ENCODE peak calls at places on chromosomes 7 and 10, in ten cellular contexts. One of them, this sample, is unnamed. For H3K36me3, the result is how much of the 10 kb centered on the place peaks cover.

GRCh38 chr10:96496281-96496925 is 17.3 kb downstream of the TLL2 start:
- DNase-seq in psoas muscle: no peak
- DNase-seq in OCI-LY7: no peak
- DNase-seq in right lobe of liver: no peak
- DNase-seq in CD8-positive, alpha-beta T cell: no peak
- DNase-seq in Karpas-422: peak
- DNase-seq in IMR-90: peak
- DNase-seq in MM.1S: no peak
- DNase-seq in mammary epithelial cell: no peak
- DNase-seq in neural progenitor cell: peak
- DNase-seq in this sample: no peak

GRCh38 chr7:142807855-142808460 is 37.2 kb downstream of the PRSS2 start:
- DNase-seq in Karpas-422: no peak
- DNase-seq in mammary epithelial cell: no peak
- DNase-seq in right lobe of liver: no peak
- DNase-seq in OCI-LY7: peak
- DNase-seq in neural progenitor cell: no peak
- DNase-seq in IMR-90: peak
- DNase-seq in CD8-positive, alpha-beta T cell: no peak
- DNase-seq in psoas muscle: no peak
- DNase-seq in MM.1S: peak
- DNase-seq in this sample: peak

GRCh38 chr7:141053626-141054025 is 20.2 kb upstream of the TMEM178B start:
- DNase-seq in Karpas-422: no peak
- DNase-seq in OCI-LY7: no peak
- DNase-seq in MM.1S: no peak
- DNase-seq in IMR-90: no peak
- DNase-seq in mammary epithelial cell: no peak
- DNase-seq in neural progenitor cell: no peak
- DNase-seq in right lobe of liver: no peak
- DNase-seq in CD8-positive, alpha-beta T cell: peak
- DNase-seq in psoas muscle: no peak
- DNase-seq in this sample: peak

GRCh38 chr7:47546728-47547494 is 35.0 kb downstream of the TNS3 start:
- DNase-seq in Karpas-422: no peak
- DNase-seq in neural progenitor cell: no peak
- DNase-seq in psoas muscle: no peak
- DNase-seq in CD8-positive, alpha-beta T cell: no peak
- DNase-seq in MM.1S: no peak
- DNase-seq in OCI-LY7: no peak
- DNase-seq in right lobe of liver: no peak
- DNase-seq in IMR-90: no peak
- DNase-seq in mammary epithelial cell: no peak
- DNase-seq in this sample: no peak

GRCh38 chr10:99598781-99599481 is 21.3 kb downstream of the SLC25A28 start:
- DNase-seq in CD8-positive, alpha-beta T cell: no peak
- DNase-seq in MM.1S: no peak
- DNase-seq in mammary epithelial cell: no peak
- DNase-seq in IMR-90: no peak
- DNase-seq in Karpas-422: peak
- DNase-seq in neural progenitor cell: no peak
- DNase-seq in right lobe of liver: no peak
- DNase-seq in OCI-LY7: no peak
- DNase-seq in psoas muscle: no peak
- DNase-seq in this sample: no peak

GRCh38 chr10:80554050-80554449 is 16.3 kb downstream of the SH2D4B start:
- DNase-seq in IMR-90: no peak
- DNase-seq in MM.1S: no peak
- DNase-seq in neural progenitor cell: no peak
- DNase-seq in right lobe of liver: no peak
- DNase-seq in mammary epithelial cell: no peak
- DNase-seq in Karpas-422: no peak
- DNase-seq in OCI-LY7: no peak
- DNase-seq in CD8-positive, alpha-beta T cell: no peak
- DNase-seq in psoas muscle: no peak
- DNase-seq in this sample: no peak

GRCh38 chr7:158816995-158817394 is 12.3 kb downstream of the ESYT2 start:
- DNase-seq in CD8-positive, alpha-beta T cell: no peak
- DNase-seq in mammary epithelial cell: peak
- DNase-seq in right lobe of liver: no peak
- DNase-seq in MM.1S: no peak
- DNase-seq in Karpas-422: no peak
- DNase-seq in IMR-90: no peak
- DNase-seq in neural progenitor cell: no peak
- DNase-seq in psoas muscle: no peak
- DNase-seq in OCI-LY7: no peak
- DNase-seq in this sample: no peak

GRCh38 chr7:98294798-98295382 is 13.4 kb downstream of the BRI3 start:
- DNase-seq in CD8-positive, alpha-beta T cell: peak
- DNase-seq in MM.1S: no peak
- DNase-seq in mammary epithelial cell: peak
- DNase-seq in IMR-90: peak
- DNase-seq in OCI-LY7: peak
- DNase-seq in Karpas-422: peak
- DNase-seq in neural progenitor cell: peak
- DNase-seq in right lobe of liver: peak
- DNase-seq in psoas muscle: peak
- DNase-seq in this sample: no peak

GRCh38 chr10:14588084-14588937 is 186.4 kb downstream of the FAM107B start:
- DNase-seq in MM.1S: no peak
- DNase-seq in CD8-positive, alpha-beta T cell: no peak
- DNase-seq in neural progenitor cell: no peak
- DNase-seq in right lobe of liver: no peak
- DNase-seq in psoas muscle: no peak
- DNase-seq in OCI-LY7: no peak
- DNase-seq in IMR-90: peak
- DNase-seq in Karpas-422: no peak
- DNase-seq in mammary epithelial cell: no peak
- DNase-seq in this sample: peak

DNA sequence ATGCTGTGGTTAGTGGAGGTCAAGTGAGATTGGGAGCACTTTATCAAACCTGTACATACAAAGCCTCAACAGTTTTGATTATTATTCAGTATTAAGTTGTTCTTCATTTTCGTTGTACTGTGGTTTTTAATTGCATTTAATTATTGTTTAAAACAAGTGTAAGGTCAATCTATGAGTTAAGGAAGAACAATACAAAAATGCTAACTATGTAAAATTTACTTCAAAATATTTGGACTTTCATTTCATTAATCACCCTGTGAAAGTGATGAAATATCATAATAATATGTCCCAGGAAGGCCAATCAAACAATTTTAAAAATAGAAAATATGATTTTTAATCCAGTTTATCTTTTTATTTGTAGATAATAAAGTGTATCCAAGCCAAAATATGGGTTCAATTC is 13.6 kb upstream of the NDUFA5 start:
- DNase-seq in CD8-positive, alpha-beta T cell: no peak
- DNase-seq in neural progenitor cell: no peak
- DNase-seq in right lobe of liver: no peak
- DNase-seq in psoas muscle: no peak
- DNase-seq in MM.1S: no peak
- DNase-seq in Karpas-422: no peak
- DNase-seq in IMR-90: no peak
- DNase-seq in OCI-LY7: no peak
- DNase-seq in mammary epithelial cell: no peak
- DNase-seq in this sample: no peak
- H3K27ac ChIP-seq in CD8-positive, alpha-beta T cell: no peak
- H3K27ac ChIP-seq in neural progenitor cell: no peak
- H3K27ac ChIP-seq in right lobe of liver: no peak
- H3K27ac ChIP-seq in psoas muscle: no peak
- H3K27ac ChIP-seq in MM.1S: no peak
- H3K27ac ChIP-seq in Karpas-422: no peak
- H3K27ac ChIP-seq in IMR-90: no peak
- H3K27ac ChIP-seq in OCI-LY7: no peak
- H3K27ac ChIP-seq in mammary epithelial cell: no peak
- H3K27ac ChIP-seq in this sample: no peak

DNA sequence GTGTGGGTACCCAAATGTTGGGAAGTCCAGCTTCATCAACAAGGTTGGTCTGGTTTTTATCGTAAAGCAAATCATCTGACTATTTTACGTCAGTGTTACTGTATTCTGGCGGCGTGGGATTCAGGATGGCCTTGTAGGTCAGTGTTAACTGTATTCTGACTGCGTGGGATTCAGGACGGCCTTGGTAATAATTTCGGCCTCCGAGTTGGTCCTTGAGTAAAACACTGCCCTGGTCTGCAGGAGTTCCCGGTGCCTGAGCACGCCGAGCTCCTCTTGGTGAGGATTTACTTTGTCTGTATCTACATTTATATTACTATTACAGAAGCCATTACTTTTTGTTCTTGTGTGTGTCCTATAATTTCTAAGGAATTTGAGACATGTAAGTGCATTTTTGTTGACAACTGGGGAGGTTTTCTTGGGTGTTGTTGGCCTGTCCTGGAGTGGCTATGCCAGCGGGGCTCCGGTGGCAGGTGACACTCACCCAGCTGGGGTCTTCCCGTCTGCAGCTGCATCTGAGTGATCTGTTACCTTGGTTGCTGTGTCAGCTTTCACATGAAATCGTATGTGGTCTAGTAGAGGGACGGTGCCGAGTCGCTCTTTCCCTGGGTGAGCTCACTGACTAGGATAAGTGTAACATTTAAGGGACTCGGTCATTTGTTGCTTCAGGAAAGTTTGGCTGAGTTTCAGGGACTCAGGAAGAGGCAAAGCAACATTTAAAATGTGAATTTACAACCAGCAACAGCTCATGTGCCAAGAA is 9.2 kb downstream of the GTPBP4 start:
- DNase-seq in Karpas-422: no peak
- DNase-seq in IMR-90: no peak
- DNase-seq in right lobe of liver: no peak
- DNase-seq in mammary epithelial cell: no peak
- DNase-seq in neural progenitor cell: no peak
- DNase-seq in OCI-LY7: no peak
- DNase-seq in CD8-positive, alpha-beta T cell: no peak
- DNase-seq in psoas muscle: no peak
- DNase-seq in MM.1S: no peak
- DNase-seq in this sample: no peak
- H3K36me3 ChIP-seq in Karpas-422: half or more
- H3K36me3 ChIP-seq in IMR-90: half or more
- H3K36me3 ChIP-seq in right lobe of liver: half or more
- H3K36me3 ChIP-seq in mammary epithelial cell: half or more
- H3K36me3 ChIP-seq in neural progenitor cell: under half
- H3K36me3 ChIP-seq in OCI-LY7: half or more
- H3K36me3 ChIP-seq in CD8-positive, alpha-beta T cell: half or more
- H3K36me3 ChIP-seq in psoas muscle: half or more
- H3K36me3 ChIP-seq in MM.1S: under half
- H3K36me3 ChIP-seq in this sample: half or more

DNA sequence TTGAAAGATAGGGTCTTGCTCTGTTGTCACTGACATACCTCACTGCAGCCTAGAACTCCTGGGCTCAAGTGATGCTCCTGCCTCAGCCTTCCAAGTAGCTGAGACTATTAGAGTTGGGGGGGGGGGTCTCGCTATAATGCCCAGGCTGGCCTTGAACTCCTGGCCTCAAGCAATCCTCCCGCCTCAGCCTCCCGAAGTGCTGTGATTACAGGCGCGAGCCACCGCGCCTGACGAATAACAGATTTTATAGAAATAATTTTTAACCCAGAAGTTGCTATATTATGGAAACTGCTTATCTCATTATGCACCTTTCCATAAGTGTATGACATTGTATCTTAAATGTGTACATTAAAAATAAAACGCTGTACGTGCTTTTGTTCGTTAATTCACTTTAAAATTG is 846 bp downstream of the ANKRD26 start:
- DNase-seq in right lobe of liver: no peak
- DNase-seq in MM.1S: no peak
- DNase-seq in OCI-LY7: no peak
- DNase-seq in neural progenitor cell: no peak
- DNase-seq in mammary epithelial cell: no peak
- DNase-seq in Karpas-422: no peak
- DNase-seq in IMR-90: no peak
- DNase-seq in psoas muscle: no peak
- DNase-seq in CD8-positive, alpha-beta T cell: no peak
- DNase-seq in this sample: no peak
- H3K27ac ChIP-seq in right lobe of liver: peak
- H3K27ac ChIP-seq in MM.1S: peak
- H3K27ac ChIP-seq in OCI-LY7: peak
- H3K27ac ChIP-seq in neural progenitor cell: peak
- H3K27ac ChIP-seq in mammary epithelial cell: peak
- H3K27ac ChIP-seq in Karpas-422: peak
- H3K27ac ChIP-seq in IMR-90: peak
- H3K27ac ChIP-seq in psoas muscle: peak
- H3K27ac ChIP-seq in CD8-positive, alpha-beta T cell: peak
- H3K27ac ChIP-seq in this sample: peak

GRCh38 chr10:64096941-64097340 is 575.7 kb downstream of the REEP3 start:
- DNase-seq in IMR-90: no peak
- DNase-seq in neural progenitor cell: no peak
- DNase-seq in psoas muscle: no peak
- DNase-seq in MM.1S: no peak
- DNase-seq in OCI-LY7: no peak
- DNase-seq in right lobe of liver: no peak
- DNase-seq in mammary epithelial cell: no peak
- DNase-seq in Karpas-422: no peak
- DNase-seq in CD8-positive, alpha-beta T cell: no peak
- DNase-seq in this sample: no peak

GRCh38 chr10:64090865-64091264 is 569.7 kb downstream of the REEP3 start:
- DNase-seq in right lobe of liver: no peak
- DNase-seq in OCI-LY7: no peak
- DNase-seq in CD8-positive, alpha-beta T cell: no peak
- DNase-seq in mammary epithelial cell: no peak
- DNase-seq in Karpas-422: no peak
- DNase-seq in psoas muscle: no peak
- DNase-seq in MM.1S: no peak
- DNase-seq in IMR-90: no peak
- DNase-seq in neural progenitor cell: no peak
- DNase-seq in this sample: no peak

GRCh38 chr10:64091889-64092288 is 570.7 kb downstream of the REEP3 start:
- DNase-seq in neural progenitor cell: peak
- DNase-seq in IMR-90: no peak
- DNase-seq in MM.1S: no peak
- DNase-seq in right lobe of liver: no peak
- DNase-seq in OCI-LY7: no peak
- DNase-seq in psoas muscle: no peak
- DNase-seq in CD8-positive, alpha-beta T cell: no peak
- DNase-seq in mammary epithelial cell: no peak
- DNase-seq in Karpas-422: peak
- DNase-seq in this sample: no peak

GRCh38 chr10:64093304-64093703 is 572.1 kb downstream of the REEP3 start:
- DNase-seq in psoas muscle: no peak
- DNase-seq in CD8-positive, alpha-beta T cell: no peak
- DNase-seq in neural progenitor cell: no peak
- DNase-seq in MM.1S: no peak
- DNase-seq in OCI-LY7: no peak
- DNase-seq in right lobe of liver: no peak
- DNase-seq in IMR-90: no peak
- DNase-seq in mammary epithelial cell: no peak
- DNase-seq in Karpas-422: no peak
- DNase-seq in this sample: no peak

DNA sequence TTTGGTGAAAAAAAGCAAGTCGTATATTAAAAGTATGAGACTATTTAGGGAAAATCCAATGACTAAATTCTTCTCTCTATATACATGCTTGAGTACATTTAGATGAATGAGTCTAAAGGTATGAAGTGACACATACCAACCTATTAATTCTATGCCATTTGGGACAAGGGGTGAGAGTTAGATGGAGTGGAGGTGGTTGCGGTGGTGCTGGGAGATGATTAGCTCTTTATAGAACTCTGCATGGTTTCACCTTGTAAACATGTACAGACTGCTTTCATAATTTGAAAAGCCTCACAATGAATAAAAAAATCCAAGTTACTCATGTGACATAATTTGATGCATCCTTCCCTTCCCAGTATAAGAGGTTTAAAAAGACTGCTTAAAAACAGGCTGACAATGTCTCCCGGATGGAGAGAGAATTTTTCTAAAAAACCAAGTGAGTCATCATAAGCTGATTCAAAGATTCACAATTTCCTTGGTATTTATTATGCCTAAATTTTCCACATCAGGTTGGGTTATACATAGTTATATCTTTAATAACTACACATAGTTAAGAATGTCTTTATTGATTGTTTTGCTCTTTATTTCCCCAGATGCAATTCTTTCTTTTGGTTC is 572.9 kb downstream of the REEP3 start:
- DNase-seq in neural progenitor cell: no peak
- DNase-seq in Karpas-422: no peak
- DNase-seq in psoas muscle: no peak
- DNase-seq in MM.1S: no peak
- DNase-seq in OCI-LY7: no peak
- DNase-seq in mammary epithelial cell: no peak
- DNase-seq in right lobe of liver: no peak
- DNase-seq in CD8-positive, alpha-beta T cell: no peak
- DNase-seq in IMR-90: no peak
- DNase-seq in this sample: no peak
- H3K36me3 ChIP-seq in neural progenitor cell: under half
- H3K36me3 ChIP-seq in Karpas-422: under half
- H3K36me3 ChIP-seq in psoas muscle: under half
- H3K36me3 ChIP-seq in MM.1S: under half
- H3K36me3 ChIP-seq in OCI-LY7: under half
- H3K36me3 ChIP-seq in mammary epithelial cell: under half
- H3K36me3 ChIP-seq in right lobe of liver: under half
- H3K36me3 ChIP-seq in CD8-positive, alpha-beta T cell: under half
- H3K36me3 ChIP-seq in IMR-90: under half
- H3K36me3 ChIP-seq in this sample: under half

This sample was measured in CD8-positive, alpha-beta memory T cell.